ENCODE peak calls at places on chromosomes 4 and X, in eight cellular contexts. H is AG08395; K is bronchial epithelial cell; V is RKO; J is activated CD8-positive, alpha-beta memory T cell treated with anti-CD3 and anti-CD28 coated beads, Interleukin-2, amount 50 U/mL, for 48 hours; A is endothelial cell; L is psoas muscle; D is cardiac muscle cell. U is an unnamed sample.

GRCh38 chr4:123452585-123452984 is 56.0 kb downstream of the SPRY1 start:
- DNase-seq in H (peak), K (peak), V (peak), J (no peak), A (no peak), L (peak), D (no peak), U (no peak)

GRCh38 chr4:55447826-55448225 is 52.1 kb downstream of the TMEM165 start:
- DNase-seq in H (no peak), K (no peak), V (no peak), J (no peak), A (no peak), L (no peak), D (no peak), U (no peak)

GRCh38 chrX:102599084-102599949 is at the start of gene ARMCX5:
- DNase-seq in H (peak), K (peak), V (peak), J (peak), A (peak), L (peak), D (peak), U (peak)

GRCh38 chr4:5710962-5711478 is at the start of gene EVC:
- DNase-seq in H (peak), K (peak), V (no peak), J (peak), A (peak), L (peak), D (peak), U (no peak)

GRCh38 chr4:71367546-71367945 is 28.7 kb downstream of the SLC4A4 start:
- DNase-seq in H (no peak), K (no peak), V (no peak), J (no peak), A (no peak), L (no peak), D (no peak), U (no peak)

GRCh38 chr4:108466936-108467902 is 153.2 kb upstream of the RPL34 start:
- DNase-seq in H (peak), K (peak), V (peak), J (no peak), A (no peak), L (no peak), D (no peak), U (no peak)

GRCh38 chr4:4659871-4660651 is 118.2 kb upstream of the STX18 start:
- DNase-seq in H (peak), K (peak), V (peak), J (no peak), A (no peak), L (no peak), D (no peak), U (peak)

GRCh38 chr4:104524591-104524990 is 29.9 kb upstream of the CXXC4 start:
- DNase-seq in H (no peak), K (peak), V (peak), J (no peak), A (no peak), L (no peak), D (no peak), U (no peak)

GRCh38 chrX:137354851-137355250 is 211.1 kb upstream of the ZIC3 start:
- DNase-seq in H (no peak), K (no peak), V (no peak), J (no peak), A (no peak), L (no peak), D (no peak), U (no peak)

GRCh38 chrX:121030083-121030482 is 17.3 kb upstream of the GLUD2 start:
- DNase-seq in H (no peak), K (no peak), V (no peak), J (no peak), A (no peak), L (no peak), D (no peak), U (no peak)

GRCh38 chr4:120071192-120071795 is 4.6 kb upstream of the MAD2L1 start:
- DNase-seq in H (peak), K (peak), V (peak), J (no peak), A (no peak), L (no peak), D (peak), U (no peak)

GRCh38 chr4:33996075-33996718 is 2248.1 kb downstream of the ARAP2 start:
- DNase-seq in H (no peak), K (peak), V (no peak), J (no peak), A (no peak), L (no peak), D (no peak), U (no peak)

GRCh38 chr4:176709417-176709816 is 83.3 kb downstream of the VEGFC start:
- DNase-seq in H (no peak), K (peak), V (no peak), J (no peak), A (no peak), L (no peak), D (no peak), U (no peak)

GRCh38 chr4:148452970-148453369 is 10.8 kb upstream of the NR3C2 start:
- DNase-seq in H (no peak), K (no peak), V (no peak), J (no peak), A (no peak), L (no peak), D (no peak), U (no peak)

GRCh38 chr4:100034265-100034664 is 84.2 kb upstream of the H2AZ1 start:
- DNase-seq in H (no peak), K (no peak), V (no peak), J (no peak), A (no peak), L (no peak), D (no peak), U (no peak)

GRCh38 chr4:71553605-71554004 is 214.8 kb downstream of the SLC4A4 start:
- DNase-seq in H (peak), K (peak), V (peak), J (no peak), A (no peak), L (no peak), D (peak), U (no peak)

GRCh38 chrX:34656842-34657780 is at the start of gene TMEM47:
- DNase-seq in H (peak), K (peak), V (no peak), J (no peak), A (peak), L (peak), D (peak), U (no peak)

GRCh38 chr4:164937576-164938270 is 39.7 kb downstream of the TRIM61 start:
- DNase-seq in H (peak), K (peak), V (peak), J (no peak), A (no peak), L (peak), D (peak), U (no peak)

GRCh38 chr4:67593741-67594175 is 35.2 kb downstream of the STAP1 start:
- DNase-seq in H (no peak), K (peak), V (no peak), J (no peak), A (no peak), L (no peak), D (no peak), U (no peak)

GRCh38 chr4:146582864-146583263 is 55.8 kb upstream of the POU4F2 start:
- DNase-seq in H (no peak), K (peak), V (peak), J (no peak), A (peak), L (no peak), D (no peak), U (no peak)

GRCh38 chr4:37675587-37676290 is 10.4 kb downstream of the RELL1 start:
- DNase-seq in H (no peak), K (peak), V (no peak), J (no peak), A (no peak), L (no peak), D (no peak), U (no peak)

GRCh38 chrX:50594788-50595187 is 124.2 kb upstream of the DGKK start:
- DNase-seq in H (no peak), K (no peak), V (no peak), J (no peak), A (peak), L (no peak), D (no peak), U (no peak)

GRCh38 chr4:13126976-13127910 is 356.9 kb downstream of the RAB28 start:
- DNase-seq in H (no peak), K (no peak), V (no peak), J (no peak), A (no peak), L (no peak), D (peak), U (no peak)

GRCh38 chrX:154918060-154918483 is 31.9 kb downstream of the F8A1 start:
- DNase-seq in H (peak), K (peak), V (peak), J (peak), A (peak), L (peak), D (peak), U (no peak)

GRCh38 chrX:154350429-154351182 is 23.8 kb downstream of the FLNA start:
- DNase-seq in H (no peak), K (no peak), V (no peak), J (no peak), A (no peak), L (peak), D (peak), U (peak)

GRCh38 chr4:52507774-52508173 is 151.3 kb downstream of the USP46 start:
- DNase-seq in H (no peak), K (no peak), V (no peak), J (no peak), A (no peak), L (no peak), D (no peak), U (no peak)

GRCh38 chr4:13493793-13494192 is 9.7 kb upstream of the RAB28 start:
- DNase-seq in H (no peak), K (no peak), V (no peak), J (no peak), A (no peak), L (no peak), D (no peak), U (no peak)

GRCh38 chr4:182242793-182243192 is 409 bp upstream of the TENM3 start:
- DNase-seq in H (no peak), K (no peak), V (no peak), J (no peak), A (no peak), L (no peak), D (no peak), U (no peak)

GRCh38 chr4:87025023-87025613 is 90.3 kb downstream of the AFF1 start:
- DNase-seq in H (no peak), K (no peak), V (no peak), J (no peak), A (no peak), L (no peak), D (no peak), U (no peak)

GRCh38 chrX:112863850-112864249 is 23.2 kb upstream of the AMOT start:
- DNase-seq in H (no peak), K (no peak), V (no peak), J (no peak), A (no peak), L (no peak), D (no peak), U (no peak)

GRCh38 chr4:19119904-19120303 is 1098.3 kb upstream of the LCORL start:
- DNase-seq in H (no peak), K (no peak), V (no peak), J (no peak), A (no peak), L (no peak), D (no peak), U (no peak)